ENCODE peak calls at places on chromosomes 3 and 15, in nine cellular contexts. Y is H1, N is transverse colon, O is endothelial cell of umbilical vein, P is prostate gland, A is SK-N-SH, S is stomach, J is upper lobe of left lung, U is GM23338. W is an unnamed sample. For H3K4me1, the result is how much of the 10 kb centered on the place peaks cover.

GRCh38 chr3:42601898-42602581 is 1.6 kb downstream of the NKTR start:
- DNase-seq in Y (no peak), N (no peak), O (peak), P (no peak), A (no peak), S (no peak), J (no peak), U (peak), W (no peak)

GRCh38 chr15:39583586-39584265 is 2.8 kb downstream of the THBS1 start:
- DNase-seq in Y (no peak), N (peak), O (peak), P (no peak), A (peak), S (no peak), J (no peak), U (peak), W (no peak)

GRCh38 chr3:20105513-20106280 is 65.5 kb downstream of the KAT2B start:
- DNase-seq in Y (no peak), N (no peak), O (no peak), P (no peak), A (no peak), S (no peak), J (no peak), U (no peak), W (no peak)

GRCh38 chr15:58046467-58046866 is 19.0 kb downstream of the ALDH1A2 start:
- DNase-seq in Y (no peak), N (no peak), O (no peak), P (no peak), A (no peak), S (no peak), J (no peak), U (no peak), W (no peak)

GRCh38 chr3:165642761-165643432 is 194.3 kb downstream of the BCHE start:
- DNase-seq in Y (no peak), N (peak), O (peak), P (peak), A (no peak), S (no peak), J (no peak), U (no peak), W (no peak)

GRCh38 chr15:89648106-89649012 is 6.9 kb downstream of the KIF7 start:
- DNase-seq in Y (no peak), N (no peak), O (no peak), P (no peak), A (no peak), S (no peak), J (peak), U (peak), W (no peak)

GRCh38 chr3:55792010-55792409 is 304.9 kb upstream of the WNT5A start:
- DNase-seq in Y (no peak), N (no peak), O (no peak), P (no peak), A (no peak), S (no peak), J (no peak), U (no peak), W (no peak)

GRCh38 chr15:48650931-48651330 is 5.4 kb upstream of the FBN1 start:
- DNase-seq in Y (no peak), N (no peak), O (no peak), P (no peak), A (no peak), S (no peak), J (no peak), U (no peak), W (no peak)

GRCh38 chr15:39585871-39586301 is 5.0 kb downstream of the THBS1 start:
- DNase-seq in Y (no peak), N (peak), O (no peak), P (no peak), A (no peak), S (no peak), J (no peak), U (no peak), W (no peak)

GRCh38 chr3:132253262-132253878 is 63.8 kb upstream of the ACP3 start:
- DNase-seq in Y (no peak), N (peak), O (peak), P (peak), A (peak), S (no peak), J (no peak), U (peak), W (no peak)

GRCh38 chr15:33729648-33730047 is 238.6 kb upstream of the CHRM5 start:
- DNase-seq in Y (no peak), N (no peak), O (peak), P (no peak), A (peak), S (no peak), J (no peak), U (peak), W (no peak)

GRCh38 chr3:117788086-117788485 is 1078.5 kb downstream of the TUSC7 start:
- DNase-seq in Y (no peak), N (no peak), O (no peak), P (no peak), A (no peak), S (peak), J (no peak), U (peak), W (no peak)

GRCh38 chr15:82613764-82614163 is 33.4 kb downstream of the CPEB1 start:
- DNase-seq in Y (no peak), N (no peak), O (no peak), P (no peak), A (no peak), S (no peak), J (peak), U (peak), W (no peak)

GRCh38 chr15:53611145-53611920 is 148.1 kb downstream of the WDR72 start:
- DNase-seq in Y (no peak), N (no peak), O (peak), P (no peak), A (no peak), S (no peak), J (no peak), U (peak), W (no peak)

GRCh38 chr3:88113311-88114162 is 36.2 kb upstream of the C3orf38 start:
- DNase-seq in Y (peak), N (peak), O (peak), P (peak), A (peak), S (peak), J (no peak), U (peak), W (no peak)

GRCh38 chr3:143040264-143040879 is 39.0 kb downstream of the U2SURP start:
- DNase-seq in Y (no peak), N (no peak), O (peak), P (no peak), A (no peak), S (no peak), J (no peak), U (peak), W (no peak)

GRCh38 chr3:127738192-127738840 is 65.6 kb downstream of the ABTB1 start:
- DNase-seq in Y (no peak), N (peak), O (no peak), P (peak), A (no peak), S (peak), J (no peak), U (no peak), W (no peak)
- H3K4me1 ChIP-seq in Y (under half), N (under half), O (under half), P (under half), A (under half), S (half or more), J (under half), U (under half), W (under half)

GRCh38 chr3:46447535-46447934 is 17.2 kb downstream of the LTF start:
- DNase-seq in Y (no peak), N (no peak), O (no peak), P (no peak), A (no peak), S (no peak), J (no peak), U (no peak), W (no peak)
- TF ChIP-seq POLR2AphosphoS5 in Y (no peak), N (no peak), O (no peak), P (no peak), A (no peak), S (no peak), J (no peak), U (no peak), W (no peak)

DNA sequence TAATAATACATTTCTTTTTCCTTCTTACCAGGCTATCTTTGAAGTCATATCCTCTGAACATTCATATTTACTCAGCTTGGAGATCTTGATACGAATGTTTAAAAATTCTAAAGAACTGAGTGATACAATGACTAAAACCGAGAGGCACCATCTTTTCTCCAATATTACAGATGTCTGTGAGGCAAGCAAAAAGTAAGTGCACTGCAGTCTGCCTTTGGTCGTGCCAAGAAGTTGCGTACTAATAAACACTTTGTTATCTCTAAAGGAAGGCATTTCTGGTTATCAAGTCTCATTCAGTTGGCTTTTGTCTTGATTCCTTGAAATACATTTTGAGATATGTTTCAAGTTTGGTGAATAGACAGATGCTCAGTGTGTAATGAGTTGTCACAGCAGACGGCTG is 31.6 kb downstream of the ARHGEF26 start:
- DNase-seq in Y (no peak), N (no peak), O (no peak), P (no peak), A (no peak), S (no peak), J (no peak), U (no peak), W (no peak)
- H3K4me3 ChIP-seq in Y (no peak), N (no peak), O (no peak), P (no peak), A (no peak), S (no peak), J (no peak), U (no peak), W (no peak)

GRCh38 chr15:85707519-85708338 is 87.0 kb downstream of the KLHL25 start:
- DNase-seq in Y (no peak), N (no peak), O (peak), P (no peak), A (peak), S (peak), J (no peak), U (no peak), W (no peak)

GRCh38 chr15:85709250-85709649 is 85.5 kb downstream of the KLHL25 start:
- DNase-seq in Y (no peak), N (no peak), O (no peak), P (no peak), A (no peak), S (no peak), J (no peak), U (no peak), W (no peak)

GRCh38 chr15:85710340-85710842 is 84.3 kb downstream of the KLHL25 start:
- DNase-seq in Y (no peak), N (no peak), O (no peak), P (no peak), A (no peak), S (no peak), J (no peak), U (no peak), W (no peak)

GRCh38 chr15:85706779-85707518 is 87.8 kb downstream of the KLHL25 start:
- DNase-seq in Y (no peak), N (peak), O (peak), P (no peak), A (no peak), S (no peak), J (no peak), U (no peak), W (no peak)

DNA sequence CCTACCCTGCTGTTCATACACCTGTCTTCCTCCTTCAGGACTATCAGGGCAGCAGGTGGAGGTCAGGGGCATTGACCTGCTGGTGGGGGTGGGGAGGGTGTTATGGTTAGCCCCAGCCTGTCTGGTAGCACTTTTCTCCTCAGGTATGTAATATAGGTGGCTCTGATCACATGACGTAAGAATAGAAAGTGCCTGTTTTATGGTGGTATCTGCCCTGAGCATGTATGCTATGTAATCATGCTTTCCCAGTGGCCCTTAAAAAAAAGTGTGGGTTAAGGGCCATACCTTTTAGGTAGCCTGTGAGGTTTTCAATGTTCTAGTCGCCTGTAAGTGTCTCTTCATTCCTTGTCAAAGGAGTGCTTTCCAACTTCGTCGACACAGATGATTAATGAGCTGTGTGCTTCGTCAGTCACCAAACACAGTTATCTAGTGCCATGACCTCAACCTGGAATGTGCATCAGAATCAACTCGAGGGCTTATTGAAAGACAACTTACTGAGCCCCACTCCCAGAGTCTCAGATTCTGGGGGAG is 86.3 kb downstream of the KLHL25 start:
- DNase-seq in Y (no peak), N (no peak), O (peak), P (no peak), A (no peak), S (no peak), J (no peak), U (no peak), W (no peak)
- H3K4me1 ChIP-seq in Y (under half), N (under half), O (under half), P (under half), A (under half), S (under half), J (half or more), U (under half), W (under half)

GRCh38 chr15:64911317-64912186 is at the start of gene ANKDD1A:
- DNase-seq in Y (no peak), N (peak), O (peak), P (peak), A (peak), S (peak), J (peak), U (peak), W (no peak)
- TF ChIP-seq POLR2AphosphoS5 in Y (no peak), N (no peak), O (peak), P (no peak), A (no peak), S (no peak), J (no peak), U (peak), W (peak)

GRCh38 chr3:114214542-114215341 is 22.6 kb downstream of the ZNF80 start:
- DNase-seq in Y (peak), N (no peak), O (no peak), P (no peak), A (no peak), S (no peak), J (no peak), U (peak), W (no peak)
- H3K4me3 ChIP-seq in Y (no peak), N (no peak), O (peak), P (no peak), A (peak), S (no peak), J (peak), U (peak), W (peak)